ENCODE peak calls at places on chromosomes 6 and 20, in nine cellular contexts. Z is lung, M is fibroblast of mammary gland, V is germinal center, U is posterior vena cava, B is dermis blood vessel endothelial cell, E is GM12865, N is NCI-H510A treated with DMSO at 0.1 percent for 48 hours, Q is NCI-H2081. R is an unnamed sample.

GRCh38 chr6:33384581-33385020 is 7.0 kb upstream of the KIFC1 start:
- DNase-seq in Z (no peak), M (peak), V (no peak), U (no peak), B (peak), E (no peak), N (no peak), Q (no peak), R (no peak)

GRCh38 chr6:14165091-14165490 is 47.5 kb downstream of the CD83 start:
- DNase-seq in Z (no peak), M (peak), V (no peak), U (no peak), B (no peak), E (no peak), N (no peak), Q (no peak), R (no peak)

GRCh38 chr6:154298297-154298696 is 58.3 kb downstream of the IPCEF1 start:
- DNase-seq in Z (no peak), M (peak), V (no peak), U (no peak), B (peak), E (peak), N (no peak), Q (no peak), R (no peak)

GRCh38 chr6:157314705-157315321 is 8.5 kb downstream of the TMEM242 start:
- DNase-seq in Z (no peak), M (peak), V (peak), U (no peak), B (peak), E (peak), N (no peak), Q (no peak), R (no peak)

GRCh38 chr6:144797881-144798589 is 512.9 kb downstream of the UTRN start:
- DNase-seq in Z (no peak), M (peak), V (no peak), U (no peak), B (peak), E (no peak), N (no peak), Q (no peak), R (no peak)

GRCh38 chr6:55536579-55536978 is 42.4 kb downstream of the HMGCLL1 start:
- DNase-seq in Z (no peak), M (no peak), V (no peak), U (no peak), B (no peak), E (no peak), N (no peak), Q (no peak), R (no peak)

GRCh38 chr20:38171301-38172010 is 6.4 kb upstream of the TGM2 start:
- DNase-seq in Z (no peak), M (no peak), V (no peak), U (peak), B (no peak), E (no peak), N (no peak), Q (no peak), R (no peak)

GRCh38 chr20:23347791-23348190 is 2.8 kb upstream of the NXT1 start:
- DNase-seq in Z (no peak), M (no peak), V (no peak), U (no peak), B (no peak), E (no peak), N (no peak), Q (no peak), R (no peak)

GRCh38 chr20:49323622-49324238 is 45.9 kb upstream of the ZNFX1 start:
- DNase-seq in Z (peak), M (peak), V (peak), U (peak), B (peak), E (peak), N (peak), Q (peak), R (no peak)

R was measured in occipital lobe.